ENCODE peak calls at places on chromosomes 2 and 18, in five cellular contexts. One of them, this sample, is unnamed. For H3K9me3, the result is how much of the 10 kb centered on the place peaks cover.

GRCh38 chr2:1268034-1268433 is 145.2 kb upstream of the TPO start:
- DNase-seq in RWPE2: no peak
- DNase-seq in CD8-positive, alpha-beta T cell: no peak
- DNase-seq in K562: no peak
- DNase-seq in A549: no peak
- DNase-seq in this sample: no peak

GRCh38 chr2:19357383-19358241 is 811 bp downstream of the OSR1 start:
- DNase-seq in A549: no peak
- DNase-seq in CD8-positive, alpha-beta T cell: no peak
- DNase-seq in RWPE2: no peak
- DNase-seq in K562: no peak
- DNase-seq in this sample: no peak

GRCh38 chr18:44602845-44603244 is 77.8 kb upstream of the SETBP1 start:
- DNase-seq in RWPE2: peak
- DNase-seq in CD8-positive, alpha-beta T cell: no peak
- DNase-seq in K562: no peak
- DNase-seq in A549: no peak
- DNase-seq in this sample: peak

GRCh38 chr2:2575870-2576386 is 244.9 kb upstream of the MYT1L start:
- DNase-seq in A549: no peak
- DNase-seq in RWPE2: no peak
- DNase-seq in CD8-positive, alpha-beta T cell: no peak
- DNase-seq in K562: no peak
- DNase-seq in this sample: no peak

GRCh38 chr18:61651880-61652268 is 240.9 kb downstream of the RNF152 start:
- DNase-seq in K562: no peak
- DNase-seq in RWPE2: no peak
- DNase-seq in A549: no peak
- DNase-seq in CD8-positive, alpha-beta T cell: no peak
- DNase-seq in this sample: no peak

GRCh38 chr2:218879881-218880748 is 537 bp upstream of the WNT10A start:
- DNase-seq in CD8-positive, alpha-beta T cell: peak
- DNase-seq in RWPE2: no peak
- DNase-seq in A549: no peak
- DNase-seq in K562: peak
- DNase-seq in this sample: peak

GRCh38 chr2:24058887-24059286 is 9.3 kb downstream of the FKBP1B start:
- DNase-seq in RWPE2: no peak
- DNase-seq in CD8-positive, alpha-beta T cell: no peak
- DNase-seq in K562: no peak
- DNase-seq in A549: no peak
- DNase-seq in this sample: no peak

GRCh38 chr2:44912660-44913059 is 28.8 kb upstream of the SIX3 start:
- DNase-seq in K562: no peak
- DNase-seq in RWPE2: no peak
- DNase-seq in A549: peak
- DNase-seq in CD8-positive, alpha-beta T cell: no peak
- DNase-seq in this sample: no peak

GRCh38 chr18:35248429-35248828 is 7.6 kb downstream of the ZNF397 start:
- DNase-seq in RWPE2: no peak
- DNase-seq in A549: no peak
- DNase-seq in CD8-positive, alpha-beta T cell: no peak
- DNase-seq in K562: no peak
- DNase-seq in this sample: no peak

GRCh38 chr18:63301458-63301857 is 18.1 kb downstream of the BCL2 start:
- DNase-seq in CD8-positive, alpha-beta T cell: no peak
- DNase-seq in K562: no peak
- DNase-seq in A549: no peak
- DNase-seq in RWPE2: no peak
- DNase-seq in this sample: peak

GRCh38 chr2:119544075-119545031 is at the start of gene CFAP221:
- DNase-seq in CD8-positive, alpha-beta T cell: peak
- DNase-seq in RWPE2: peak
- DNase-seq in K562: peak
- DNase-seq in A549: peak
- DNase-seq in this sample: peak

GRCh38 chr2:88845772-88846661 is 154.5 kb downstream of the RPIA start:
- DNase-seq in K562: no peak
- DNase-seq in A549: no peak
- DNase-seq in CD8-positive, alpha-beta T cell: no peak
- DNase-seq in RWPE2: no peak
- DNase-seq in this sample: no peak

GRCh38 chr2:189444322-189444721 is 3.0 kb downstream of the WDR75 start:
- DNase-seq in A549: no peak
- DNase-seq in CD8-positive, alpha-beta T cell: no peak
- DNase-seq in K562: no peak
- DNase-seq in RWPE2: no peak
- DNase-seq in this sample: no peak

GRCh38 chr2:9092383-9093282 is 89.1 kb upstream of the MBOAT2 start:
- DNase-seq in K562: no peak
- DNase-seq in RWPE2: no peak
- DNase-seq in A549: no peak
- DNase-seq in CD8-positive, alpha-beta T cell: no peak
- DNase-seq in this sample: no peak

GRCh38 chr2:201118121-201118956 is 2.4 kb downstream of the CFLAR start:
- DNase-seq in CD8-positive, alpha-beta T cell: peak
- DNase-seq in A549: peak
- DNase-seq in RWPE2: peak
- DNase-seq in K562: peak
- DNase-seq in this sample: peak

GRCh38 chr2:32671885-32672519 is 44.2 kb downstream of the TTC27 start:
- DNase-seq in CD8-positive, alpha-beta T cell: no peak
- DNase-seq in K562: no peak
- DNase-seq in RWPE2: no peak
- DNase-seq in A549: no peak
- DNase-seq in this sample: no peak

GRCh38 chr2:113602869-113603466 is 24.1 kb upstream of the RABL2A start:
- DNase-seq in A549: no peak
- DNase-seq in RWPE2: no peak
- DNase-seq in CD8-positive, alpha-beta T cell: no peak
- DNase-seq in K562: no peak
- DNase-seq in this sample: no peak

GRCh38 chr18:60722742-60723141 is 350.2 kb upstream of the MC4R start:
- DNase-seq in A549: no peak
- DNase-seq in RWPE2: no peak
- DNase-seq in CD8-positive, alpha-beta T cell: no peak
- DNase-seq in K562: no peak
- DNase-seq in this sample: no peak

GRCh38 chr18:1513519-1513918 is 608.8 kb downstream of the ADCYAP1 start:
- DNase-seq in A549: no peak
- DNase-seq in K562: peak
- DNase-seq in RWPE2: no peak
- DNase-seq in CD8-positive, alpha-beta T cell: no peak
- DNase-seq in this sample: no peak

GRCh38 chr2:1751768-1752725 is 7.7 kb upstream of the PXDN start:
- DNase-seq in RWPE2: peak
- DNase-seq in K562: no peak
- DNase-seq in A549: no peak
- DNase-seq in CD8-positive, alpha-beta T cell: no peak
- DNase-seq in this sample: no peak

GRCh38 chr2:157173740-157174184 is 83.7 kb upstream of the GALNT5 start:
- DNase-seq in K562: no peak
- DNase-seq in RWPE2: no peak
- DNase-seq in A549: peak
- DNase-seq in CD8-positive, alpha-beta T cell: no peak
- DNase-seq in this sample: peak

DNA sequence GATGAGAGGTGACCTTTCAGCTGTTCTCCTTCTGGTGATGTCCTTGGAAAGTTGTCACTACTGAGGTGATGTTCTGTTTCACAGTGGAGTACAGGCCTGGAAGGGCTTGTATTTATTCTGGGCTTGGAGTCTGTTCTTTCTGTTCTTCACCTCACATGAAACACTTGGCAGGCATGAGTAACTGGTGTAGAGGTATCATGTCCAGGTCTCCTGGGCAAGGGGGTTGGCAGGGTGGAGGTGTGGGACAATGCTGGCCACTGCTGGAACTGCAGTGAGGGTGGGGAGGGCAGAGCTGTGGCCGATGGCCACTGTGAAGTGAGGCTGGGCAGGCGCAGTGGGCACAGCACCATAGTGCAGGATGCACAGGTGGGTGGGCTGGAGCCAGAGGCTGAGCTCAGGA is 35.4 kb downstream of the PLEKHB2 start:
- DNase-seq in K562: no peak
- DNase-seq in A549: no peak
- DNase-seq in CD8-positive, alpha-beta T cell: no peak
- DNase-seq in RWPE2: no peak
- DNase-seq in this sample: no peak
- H3K9me3 ChIP-seq in K562: under half
- H3K9me3 ChIP-seq in A549: under half
- H3K9me3 ChIP-seq in CD8-positive, alpha-beta T cell: under half
- H3K9me3 ChIP-seq in RWPE2: under half
- H3K9me3 ChIP-seq in this sample: under half

DNA sequence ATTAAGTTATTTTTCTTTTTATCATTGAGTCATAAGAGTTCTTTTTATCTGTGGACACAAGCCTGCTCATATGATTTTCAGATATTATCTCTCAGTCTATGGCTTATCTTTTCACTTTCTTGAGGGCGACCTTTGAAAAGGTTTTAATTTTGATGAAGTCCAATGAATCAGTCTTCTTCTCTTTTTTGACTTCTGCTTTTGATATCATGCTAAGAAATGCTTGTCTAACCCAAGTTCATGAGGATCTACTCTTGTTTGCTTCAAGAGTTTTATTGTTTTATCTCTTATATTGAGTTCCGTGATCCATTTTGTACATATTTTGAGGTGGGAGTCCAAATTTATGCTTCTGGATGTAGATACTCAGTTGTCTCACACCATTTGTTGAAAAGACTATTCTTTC is 36.5 kb downstream of the PSMD14 start:
- DNase-seq in CD8-positive, alpha-beta T cell: no peak
- DNase-seq in RWPE2: no peak
- DNase-seq in K562: no peak
- DNase-seq in A549: no peak
- DNase-seq in this sample: no peak
- H3K9me3 ChIP-seq in CD8-positive, alpha-beta T cell: under half
- H3K9me3 ChIP-seq in RWPE2: under half
- H3K9me3 ChIP-seq in K562: under half
- H3K9me3 ChIP-seq in A549: under half
- H3K9me3 ChIP-seq in this sample: under half

GRCh38 chr18:2535419-2535910 is 35.8 kb downstream of the METTL4 start:
- DNase-seq in RWPE2: no peak
- DNase-seq in K562: no peak
- DNase-seq in A549: no peak
- DNase-seq in CD8-positive, alpha-beta T cell: no peak
- DNase-seq in this sample: no peak

GRCh38 chr18:2529154-2529553 is 42.2 kb downstream of the METTL4 start:
- DNase-seq in CD8-positive, alpha-beta T cell: no peak
- DNase-seq in A549: peak
- DNase-seq in K562: no peak
- DNase-seq in RWPE2: peak
- DNase-seq in this sample: peak

GRCh38 chr18:2534906-2535305 is 36.4 kb downstream of the METTL4 start:
- DNase-seq in A549: no peak
- DNase-seq in RWPE2: no peak
- DNase-seq in CD8-positive, alpha-beta T cell: no peak
- DNase-seq in K562: no peak
- DNase-seq in this sample: no peak

GRCh38 chr18:2532797-2533196 is 38.5 kb downstream of the METTL4 start:
- DNase-seq in A549: no peak
- DNase-seq in CD8-positive, alpha-beta T cell: no peak
- DNase-seq in RWPE2: no peak
- DNase-seq in K562: no peak
- DNase-seq in this sample: no peak

DNA sequence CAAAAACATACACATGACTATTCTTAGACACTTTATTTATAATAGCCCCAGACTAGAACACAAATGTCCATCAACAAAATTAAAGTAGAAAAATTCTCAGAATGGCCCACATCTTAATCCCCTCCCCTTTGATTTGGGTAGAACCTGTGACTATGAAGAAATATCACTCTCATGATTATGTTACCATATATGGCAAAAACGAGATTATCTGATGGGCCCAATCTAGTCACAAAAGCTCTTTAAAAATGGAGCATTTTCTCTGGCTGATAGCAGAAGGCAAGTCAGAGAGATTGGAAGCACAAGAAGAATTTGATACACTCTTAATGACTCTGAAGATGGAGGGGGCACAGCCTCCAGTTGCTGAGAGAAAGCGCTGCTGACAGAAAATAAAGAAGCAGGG is 39.6 kb downstream of the METTL4 start:
- DNase-seq in A549: no peak
- DNase-seq in K562: no peak
- DNase-seq in RWPE2: no peak
- DNase-seq in CD8-positive, alpha-beta T cell: no peak
- DNase-seq in this sample: no peak
- H3K9me3 ChIP-seq in A549: under half
- H3K9me3 ChIP-seq in K562: under half
- H3K9me3 ChIP-seq in RWPE2: under half
- H3K9me3 ChIP-seq in CD8-positive, alpha-beta T cell: under half
- H3K9me3 ChIP-seq in this sample: under half

GRCh38 chr18:55786651-55787272 is 198.8 kb upstream of the TCF4 start:
- DNase-seq in K562: peak
- DNase-seq in A549: no peak
- DNase-seq in CD8-positive, alpha-beta T cell: no peak
- DNase-seq in RWPE2: no peak
- DNase-seq in this sample: no peak
- H3K9me3 ChIP-seq in K562: under half
- H3K9me3 ChIP-seq in A549: under half
- H3K9me3 ChIP-seq in CD8-positive, alpha-beta T cell: under half
- H3K9me3 ChIP-seq in RWPE2: under half
- H3K9me3 ChIP-seq in this sample: under half

DNA sequence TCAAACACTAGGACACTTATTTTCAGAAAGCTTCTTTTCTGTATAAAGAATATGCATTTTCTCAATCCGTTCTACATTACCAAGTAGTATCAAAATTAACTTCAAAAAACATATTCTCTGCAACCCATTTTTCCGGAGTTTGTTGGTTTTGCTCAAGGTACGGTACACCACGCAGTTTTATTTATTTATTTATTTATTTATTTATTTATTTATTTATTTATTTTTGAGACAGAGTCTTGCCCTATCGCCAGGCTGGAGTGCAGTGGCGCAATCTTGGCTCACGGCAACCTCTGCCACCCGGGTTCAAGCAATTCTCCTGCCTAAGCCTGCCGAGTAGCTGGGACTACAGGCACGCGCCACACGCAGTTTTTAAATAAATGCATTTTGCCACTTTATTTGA is 900.3 kb downstream of the CBLN2 start:
- DNase-seq in A549: no peak
- DNase-seq in K562: no peak
- DNase-seq in CD8-positive, alpha-beta T cell: no peak
- DNase-seq in RWPE2: no peak
- DNase-seq in this sample: no peak
- H3K9me3 ChIP-seq in A549: under half
- H3K9me3 ChIP-seq in K562: under half
- H3K9me3 ChIP-seq in CD8-positive, alpha-beta T cell: under half
- H3K9me3 ChIP-seq in RWPE2: under half
- H3K9me3 ChIP-seq in this sample: under half

DNA sequence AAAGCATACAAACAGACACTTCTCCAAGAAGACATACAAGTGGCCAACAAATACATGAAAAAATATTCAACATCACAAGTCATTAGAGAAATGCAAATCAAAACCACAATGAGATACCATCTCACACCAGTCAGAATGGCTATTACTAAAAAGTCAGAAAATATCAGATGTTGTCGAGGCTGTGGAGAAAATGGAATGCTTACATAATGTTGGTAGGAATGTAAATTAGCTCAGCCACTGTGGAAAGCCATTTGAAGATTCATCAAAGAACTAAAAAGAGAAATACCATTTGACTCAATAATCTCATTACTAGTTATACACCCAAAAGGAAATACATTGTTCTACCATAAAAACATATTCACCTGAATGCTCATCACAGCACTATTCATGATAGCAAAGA is 825.6 kb downstream of the SUCLG1 start:
- DNase-seq in CD8-positive, alpha-beta T cell: no peak
- DNase-seq in K562: no peak
- DNase-seq in RWPE2: no peak
- DNase-seq in A549: no peak
- DNase-seq in this sample: no peak
- H3K9me3 ChIP-seq in CD8-positive, alpha-beta T cell: under half
- H3K9me3 ChIP-seq in K562: under half
- H3K9me3 ChIP-seq in RWPE2: under half
- H3K9me3 ChIP-seq in A549: under half
- H3K9me3 ChIP-seq in this sample: under half